ENCODE peak calls at places on chromosomes 12 and 14, in seven cellular contexts. O is tibial artery; V is transverse colon; A is CD8-positive, alpha-beta T cell; R is dorsolateral prefrontal cortex; U is AG04450; E is pancreas. Y is an unnamed sample.

GRCh38 chr14:74647061-74647833 is 35.2 kb upstream of the LTBP2 start:
- DNase-seq in O (no peak), A (no peak), V (no peak), U (no peak), R (no peak), E (no peak), Y (no peak)

GRCh38 chr14:67166450-67166853 is 22.8 kb upstream of the GARIN2 start:
- DNase-seq in O (no peak), E (no peak), R (no peak), A (no peak), V (peak), U (peak), Y (peak)

GRCh38 chr14:61106627-61107147 is 125.6 kb downstream of the SLC38A6 start:
- DNase-seq in O (no peak), V (no peak), U (no peak), R (no peak), A (no peak), E (no peak), Y (no peak)

GRCh38 chr14:103607039-103607668 is 21.9 kb upstream of the KLC1 start:
- DNase-seq in O (peak), V (peak), A (peak), E (peak), U (peak), R (peak), Y (peak)

GRCh38 chr12:50529345-50529744 is 24.6 kb downstream of the DIP2B start:
- DNase-seq in V (no peak), E (no peak), U (no peak), R (no peak), O (no peak), A (no peak), Y (no peak)

GRCh38 chr14:87869619-87870583 is 123.1 kb downstream of the GALC start:
- DNase-seq in U (peak), E (no peak), A (no peak), R (no peak), O (no peak), V (no peak), Y (peak)

GRCh38 chr12:95470300-95470699 is 3.7 kb upstream of the METAP2 start:
- DNase-seq in O (no peak), A (no peak), R (no peak), E (no peak), V (no peak), U (no peak), Y (no peak)

GRCh38 chr12:107545737-107546363 is 139.7 kb upstream of the PWP1 start:
- DNase-seq in R (no peak), O (no peak), U (peak), A (no peak), E (no peak), V (no peak), Y (no peak)

GRCh38 chr12:92404921-92405320 is 259.3 kb upstream of the BTG1 start:
- DNase-seq in E (no peak), O (no peak), A (no peak), R (no peak), U (no peak), V (no peak), Y (no peak)

GRCh38 chr12:12720637-12721250 is 3.6 kb downstream of the CDKN1B start:
- DNase-seq in U (no peak), E (no peak), A (no peak), O (no peak), V (no peak), R (no peak), Y (peak)

GRCh38 chr14:104263671-104264358 is 125.4 kb downstream of the KIF26A start:
- DNase-seq in E (no peak), A (no peak), U (no peak), V (no peak), R (no peak), O (no peak), Y (no peak)

GRCh38 chr12:14225064-14225463 is 140.4 kb upstream of the ATF7IP start:
- DNase-seq in O (no peak), R (no peak), E (no peak), A (no peak), U (no peak), V (no peak), Y (no peak)

DNA sequence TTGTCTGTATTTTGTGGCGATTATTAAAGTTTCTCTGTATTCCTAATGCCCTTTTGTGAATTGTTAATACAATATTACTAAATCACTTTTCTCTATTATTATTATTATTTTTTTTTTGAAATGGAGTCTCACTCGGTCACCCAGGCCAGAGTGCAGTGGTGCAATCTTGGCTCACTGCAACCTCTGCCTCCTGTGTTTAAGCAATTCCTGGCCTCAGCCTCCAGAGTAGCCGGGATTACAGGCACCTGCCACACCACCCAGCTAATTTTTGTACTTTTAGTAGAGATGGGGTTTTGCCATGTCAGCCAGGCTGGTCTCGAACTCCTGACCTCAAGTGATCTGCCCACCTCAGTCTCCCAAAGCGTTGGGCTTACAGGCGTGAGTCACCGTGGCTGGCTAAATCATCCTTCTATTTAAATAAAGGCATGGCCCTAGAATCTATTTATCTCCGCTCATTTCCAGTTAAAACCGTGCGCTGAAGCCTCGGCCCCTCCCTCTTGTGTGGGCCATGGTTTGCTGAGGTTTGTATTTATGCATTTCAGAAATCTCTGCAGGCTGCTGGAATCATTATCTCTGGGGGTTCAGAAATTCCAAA is 1136.4 kb upstream of the TMEM132C start:
- DNase-seq in E (no peak), V (no peak), R (no peak), O (no peak), A (no peak), U (no peak), Y (peak)
- H3K4me3 ChIP-seq in E (no peak), V (no peak), R (no peak), O (no peak), A (no peak), U (no peak), Y (no peak)

DNA sequence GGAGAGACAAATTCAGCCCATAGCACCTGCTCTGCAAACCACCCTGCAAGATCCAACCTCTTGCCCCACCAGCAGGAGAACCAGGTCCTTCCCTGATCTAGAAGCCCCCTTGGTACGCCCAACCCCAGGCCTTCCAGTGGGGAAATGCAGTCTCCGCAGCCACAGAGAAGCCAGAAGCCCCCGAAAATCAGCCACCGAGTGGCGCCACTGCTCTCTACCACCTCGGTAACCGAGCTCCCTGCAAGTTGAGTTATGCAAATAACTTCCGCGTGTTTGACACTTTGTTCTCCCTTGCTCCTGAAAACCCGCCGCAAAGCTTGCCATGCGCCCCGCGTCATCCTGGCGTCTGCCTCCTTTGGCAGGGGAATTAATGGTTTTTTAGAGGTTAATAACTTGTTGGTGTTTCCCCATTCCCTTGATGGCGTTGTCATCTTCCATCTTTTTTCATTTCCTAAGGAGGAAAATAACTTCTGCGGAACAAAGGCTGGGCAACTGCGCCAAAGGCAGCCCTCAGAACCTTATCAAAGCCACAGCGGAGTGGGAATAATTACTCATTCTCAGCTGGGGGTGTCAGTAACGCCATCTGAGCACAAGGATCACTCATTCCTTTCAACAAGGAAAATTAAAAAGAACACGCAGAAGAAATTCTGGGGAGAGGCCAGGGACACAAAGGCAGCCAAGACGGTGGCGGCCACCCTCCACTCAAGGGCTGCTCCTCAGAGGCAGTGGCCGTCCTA is 60.4 kb downstream of the FZD10 start:
- DNase-seq in V (no peak), U (no peak), O (no peak), E (peak), R (no peak), A (no peak), Y (no peak)
- H3K4me3 ChIP-seq in V (no peak), U (no peak), O (no peak), E (no peak), R (no peak), A (no peak), Y (no peak)

DNA sequence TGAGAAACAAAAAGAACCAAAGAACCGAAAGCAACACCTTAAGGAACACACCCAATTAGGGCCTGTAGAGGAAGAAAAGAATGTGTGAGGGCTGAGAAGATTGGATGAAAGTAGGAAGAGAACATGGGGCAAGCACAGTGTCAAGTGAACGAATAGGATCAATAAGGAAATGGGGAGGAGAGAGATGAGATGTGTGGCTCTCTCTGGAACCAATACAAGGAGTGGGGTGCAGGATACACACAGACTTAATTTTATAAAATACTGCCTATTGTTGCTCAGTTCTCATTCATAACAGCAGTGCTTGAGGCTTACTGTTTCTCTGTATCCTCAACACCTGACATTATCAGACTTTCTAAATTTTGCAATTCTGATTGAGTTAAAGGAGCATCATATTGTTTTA is 93.3 kb downstream of the MYRFL start:
- DNase-seq in R (no peak), V (no peak), U (no peak), A (no peak), E (no peak), O (no peak), Y (no peak)
- H3K4me3 ChIP-seq in R (no peak), V (no peak), U (no peak), A (no peak), E (no peak), O (no peak), Y (no peak)

DNA sequence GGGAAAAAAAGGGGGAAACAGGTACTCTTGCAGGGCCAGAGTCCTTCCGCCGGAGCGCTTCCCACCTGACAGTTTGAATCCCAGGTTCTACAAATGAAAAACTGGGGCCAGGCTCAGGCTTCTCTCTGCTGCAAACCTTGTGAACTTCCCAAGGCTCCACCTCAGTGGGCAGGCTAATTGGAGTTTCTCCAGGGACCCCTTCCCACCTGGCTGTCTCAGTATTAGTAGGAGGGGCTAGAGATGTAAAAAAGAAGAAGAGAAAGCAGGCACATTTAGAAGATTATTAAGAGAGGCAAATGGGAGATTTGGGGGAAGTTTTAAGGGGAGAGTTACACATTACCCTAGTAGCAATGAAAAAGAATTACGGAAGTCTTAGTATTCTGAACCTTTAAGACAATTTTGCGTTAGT is 20.0 kb upstream of the CLEC2D start:
- DNase-seq in A (no peak), R (no peak), E (no peak), U (no peak), V (no peak), O (no peak), Y (peak)
- H3K4me3 ChIP-seq in A (peak), R (peak), E (peak), U (peak), V (peak), O (peak), Y (peak)

DNA sequence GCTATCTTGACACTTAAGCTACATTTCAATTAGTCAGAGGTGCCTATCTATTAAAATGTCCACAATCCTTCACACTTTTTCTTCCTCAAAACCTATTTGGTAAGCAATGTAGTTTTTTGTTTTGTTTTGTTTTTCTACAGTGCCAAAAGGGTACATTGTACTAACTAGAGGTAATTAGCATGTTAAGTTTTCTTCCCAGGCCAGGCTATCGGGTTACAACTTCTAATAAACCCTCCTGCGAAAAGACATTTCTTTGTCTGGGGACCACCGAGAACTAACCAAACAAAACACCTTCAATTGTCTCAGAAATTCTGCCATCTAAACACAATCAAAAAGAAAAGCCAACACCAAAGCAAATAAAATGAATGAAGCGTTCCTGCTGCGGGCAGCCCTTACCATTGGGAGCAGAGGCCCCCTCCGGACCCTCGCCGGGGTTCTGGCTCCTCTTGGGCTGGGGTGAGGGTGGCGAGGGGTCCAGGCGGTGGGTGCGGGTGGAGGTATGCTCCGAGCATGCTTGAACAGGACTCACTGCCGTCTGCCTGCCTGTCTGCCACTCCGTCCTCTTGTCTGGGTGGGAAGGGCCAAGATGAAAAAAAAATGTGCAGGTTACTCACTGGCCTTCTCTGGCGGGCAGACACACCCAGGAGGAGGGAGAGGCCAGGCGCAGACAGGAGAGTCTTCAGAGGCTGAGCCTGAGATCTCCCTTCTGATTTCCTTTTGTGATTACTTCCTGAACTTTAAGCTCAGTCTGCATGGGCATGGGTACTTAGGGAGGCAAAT is 76.3 kb downstream of the STON2 start:
- DNase-seq in U (no peak), V (peak), A (no peak), R (no peak), E (no peak), O (no peak), Y (peak)
- H3K4me3 ChIP-seq in U (no peak), V (no peak), A (no peak), R (no peak), E (peak), O (no peak), Y (peak)

DNA sequence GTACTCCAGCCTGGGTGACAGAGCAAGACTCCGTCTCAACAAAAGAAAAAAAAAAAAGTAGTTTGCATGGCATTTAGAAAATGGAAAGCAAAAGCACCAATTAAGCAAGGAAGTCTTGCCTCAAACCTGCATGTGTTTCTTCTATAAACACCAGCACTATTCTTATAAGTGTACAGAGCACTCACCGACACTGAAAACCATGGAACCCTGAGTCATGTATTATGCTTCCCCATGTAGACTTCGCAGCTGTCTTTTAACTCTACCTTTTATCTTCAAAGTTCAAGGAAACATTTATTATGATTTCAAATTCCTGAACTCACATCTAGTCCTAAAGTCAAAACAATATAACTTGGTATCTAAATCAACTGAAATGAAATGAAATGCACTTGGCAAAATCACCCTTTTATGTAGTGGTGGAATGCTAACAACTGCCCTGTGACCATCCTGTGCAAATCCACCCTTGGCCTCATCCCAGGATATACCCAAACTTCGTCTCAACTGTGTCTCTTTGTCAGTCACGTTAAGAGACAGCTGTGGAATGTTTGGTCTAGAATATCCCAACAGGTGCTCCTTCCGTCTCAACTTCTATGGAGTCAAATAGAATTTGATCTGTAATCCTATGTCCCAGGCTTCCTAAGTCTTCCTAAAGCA is 4.8 kb downstream of the BCAT1 start:
- DNase-seq in V (no peak), O (no peak), R (no peak), E (no peak), U (no peak), A (no peak), Y (peak)
- H3K4me3 ChIP-seq in V (no peak), O (no peak), R (no peak), E (no peak), U (no peak), A (no peak), Y (no peak)

GRCh38 chr12:27210187-27210586 is 33.9 kb upstream of the STK38L start:
- DNase-seq in U (no peak), E (no peak), O (no peak), R (no peak), V (no peak), A (no peak), Y (no peak)
- H3K4me3 ChIP-seq in U (no peak), E (no peak), O (no peak), R (no peak), V (no peak), A (no peak), Y (no peak)

GRCh38 chr12:91099373-91099772 is 11.9 kb downstream of the LUM start:
- DNase-seq in R (no peak), A (no peak), O (no peak), E (no peak), V (no peak), U (no peak), Y (no peak)

GRCh38 chr12:91098942-91099341 is 12.4 kb downstream of the LUM start:
- DNase-seq in O (peak), V (no peak), R (no peak), U (peak), A (no peak), E (no peak), Y (peak)

GRCh38 chr12:91091916-91092715 is 19.2 kb downstream of the LUM start:
- DNase-seq in A (no peak), R (no peak), U (no peak), O (no peak), V (no peak), E (no peak), Y (peak)

GRCh38 chr12:91094957-91095356 is 16.3 kb downstream of the LUM start:
- DNase-seq in E (no peak), V (no peak), O (no peak), A (no peak), R (no peak), U (no peak), Y (no peak)

DNA sequence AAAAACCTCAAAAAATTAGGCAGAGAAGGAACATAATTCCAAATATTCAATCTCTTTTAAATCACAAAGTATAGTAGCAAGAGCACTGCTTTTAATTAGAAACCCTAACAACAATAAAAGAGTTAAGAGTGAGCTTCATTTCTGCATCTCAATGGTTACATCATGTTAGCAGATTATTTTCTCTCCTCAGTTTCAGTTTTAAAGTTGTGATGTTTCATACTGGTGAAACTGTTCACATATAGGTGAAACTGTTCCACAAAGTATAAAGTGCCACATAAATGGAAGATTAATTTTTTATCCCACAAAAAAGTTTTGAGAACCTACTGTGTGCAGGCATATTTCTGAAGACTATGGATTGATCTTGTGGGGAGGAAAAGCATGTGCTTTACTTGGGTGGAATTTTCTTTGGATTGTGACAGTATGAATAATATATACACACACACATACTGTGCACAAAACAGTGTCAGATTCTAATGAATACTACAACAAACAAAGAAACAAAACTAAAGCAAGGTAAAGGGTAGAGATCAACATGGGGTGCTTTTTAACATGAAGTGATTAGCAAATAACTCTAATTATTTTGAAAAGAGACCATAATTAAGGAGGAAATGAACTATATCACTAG is 17.1 kb downstream of the LUM start:
- DNase-seq in U (no peak), V (no peak), R (no peak), O (no peak), E (no peak), A (no peak), Y (peak)
- H3K4me3 ChIP-seq in U (no peak), V (no peak), R (no peak), O (no peak), E (no peak), A (no peak), Y (no peak)